ENCODE peak calls at places on chromosomes 12 and 14, in seven cellular contexts. Q, D, U, O, I, P and C are unnamed samples.
A peak's percentile ranks its signal among the peaks of the same experiment; 100 is the strongest.

GRCh38 chr14:63524537-63525155 is 18.5 kb downstream of the PPP2R5E start:
- DNase-seq in U (no peak), Q (no peak), O (no peak), P (no peak), D (no peak), I (no peak), C (no peak)

GRCh38 chr14:102824832-102825231 is 47.6 kb downstream of the TRAF3 start:
- DNase-seq in I (no peak), U (no peak), D (no peak), O (peak; percentile 51), Q (peak; percentile 49), P (no peak), C (peak; percentile 58)

GRCh38 chr12:131827961-131828534 is at the start of gene MMP17:
- DNase-seq in U (no peak), O (peak; percentile 43), Q (peak; percentile 63), I (no peak), P (no peak), D (peak; percentile 49), C (peak; percentile 73)

GRCh38 chr12:122096591-122097149 is 18.1 kb downstream of the MLXIP start:
- DNase-seq in U (no peak), Q (peak; percentile 82), O (no peak), I (no peak), P (no peak), D (no peak), C (no peak)

GRCh38 chr12:120993496-120993895 is 15.2 kb downstream of the HNF1A start:
- DNase-seq in P (no peak), I (no peak), U (no peak), D (no peak), Q (no peak), O (no peak), C (no peak)

GRCh38 chr14:49654511-49654910 is 19.5 kb upstream of the DNAAF2 start:
- DNase-seq in I (no peak), D (no peak), P (no peak), U (no peak), Q (no peak), O (no peak), C (no peak)

GRCh38 chr12:34390171-34390841 is 368.0 kb downstream of the ALG10 start:
- DNase-seq in O (no peak), U (no peak), I (no peak), D (no peak), P (no peak), Q (no peak), C (peak; percentile 58)

GRCh38 chr12:95740751-95741150 is 49.8 kb downstream of the NTN4 start:
- DNase-seq in Q (no peak), P (no peak), I (no peak), O (no peak), D (no peak), U (no peak), C (no peak)

GRCh38 chr12:76529226-76529918 is 30.2 kb downstream of the OSBPL8 start:
- DNase-seq in D (no peak), O (no peak), Q (peak; percentile 23), U (no peak), I (no peak), P (no peak), C (no peak)